ENCODE peak calls at places on chromosome 6, in seven cellular contexts. P is IMR-90, L is trophoblast cell, H is H9, R is neuronal stem cell, M is H1, W is mesendoderm. G is an unnamed sample.

GRCh38 chr6:53250761-53251672 is 97.7 kb downstream of the ELOVL5 start:
- DNase-seq in R (no peak), P (peak), M (no peak), L (peak), W (no peak), H (no peak), G (peak)

GRCh38 chr6:159852877-159853276 is 37.9 kb upstream of the MAS1 start:
- DNase-seq in M (no peak), P (no peak), L (peak), W (no peak), R (no peak), H (no peak), G (no peak)

GRCh38 chr6:11183761-11184362 is 48.6 kb downstream of the NEDD9 start:
- DNase-seq in P (no peak), R (no peak), L (no peak), M (no peak), W (no peak), H (no peak), G (no peak)

GRCh38 chr6:156423829-156424228 is 353.3 kb upstream of the ARID1B start:
- DNase-seq in L (no peak), H (no peak), R (no peak), M (no peak), W (peak), P (no peak), G (no peak)

GRCh38 chr6:54002118-54002517 is 109.1 kb upstream of the MLIP start:
- DNase-seq in R (no peak), W (no peak), H (no peak), M (no peak), P (peak), L (no peak), G (no peak)

GRCh38 chr6:16239090-16239797 is 857 bp downstream of the GMPR start:
- DNase-seq in M (no peak), L (peak), P (peak), H (no peak), R (no peak), W (peak), G (peak)

GRCh38 chr6:2598867-2599266 is 151.9 kb downstream of the MYLK4 start:
- DNase-seq in W (no peak), R (no peak), H (no peak), M (no peak), P (no peak), L (no peak), G (no peak)

GRCh38 chr6:35491558-35492541 is 5.0 kb downstream of the TEAD3 start:
- DNase-seq in H (peak), P (no peak), W (no peak), L (peak), R (no peak), M (no peak), G (no peak)

GRCh38 chr6:140434761-140435160 is 1060.3 kb upstream of the CITED2 start:
- DNase-seq in M (no peak), L (no peak), W (no peak), R (no peak), H (no peak), P (peak), G (no peak)

GRCh38 chr6:10451828-10452509 is 37.1 kb upstream of the TFAP2A start:
- DNase-seq in H (no peak), L (peak), P (peak), W (peak), M (no peak), R (no peak), G (peak)

GRCh38 chr6:41713650-41714291 is 21.6 kb downstream of the TFEB start:
- DNase-seq in R (no peak), M (no peak), P (no peak), H (no peak), W (no peak), L (no peak), G (no peak)

GRCh38 chr6:37807656-37808055 is 11.9 kb upstream of the ZFAND3 start:
- DNase-seq in R (no peak), L (peak), P (no peak), M (no peak), H (peak), W (no peak), G (no peak)

GRCh38 chr6:63644668-63645326 is 9.2 kb downstream of the PHF3 start:
- DNase-seq in R (no peak), M (no peak), H (no peak), L (no peak), W (peak), P (no peak), G (no peak)

GRCh38 chr6:44735631-44735963 is 348.1 kb downstream of the CDC5L start:
- DNase-seq in H (no peak), M (no peak), W (no peak), L (peak), P (peak), R (no peak), G (peak)

GRCh38 chr6:170107606-170108222 is 183.2 kb downstream of the DLL1 start:
- DNase-seq in W (no peak), R (no peak), M (no peak), P (no peak), L (no peak), H (no peak), G (no peak)

GRCh38 chr6:42030585-42031506 is 19.5 kb upstream of the TAF8 start:
- DNase-seq in L (no peak), W (peak), R (no peak), H (no peak), P (no peak), M (no peak), G (peak)

GRCh38 chr6:10373642-10374359 is 41.1 kb downstream of the TFAP2A start:
- DNase-seq in W (no peak), H (no peak), M (no peak), R (no peak), L (peak), P (peak), G (no peak)

GRCh38 chr6:9521152-9521530 is 893.7 kb downstream of the TFAP2A start:
- DNase-seq in R (no peak), L (no peak), M (no peak), H (no peak), W (no peak), P (no peak), G (no peak)

GRCh38 chr6:110415297-110415916 is at the start of gene DDO:
- DNase-seq in R (no peak), W (no peak), M (no peak), H (no peak), L (peak), P (peak), G (peak)

GRCh38 chr6:144582939-144583613 is 297.9 kb downstream of the UTRN start:
- DNase-seq in W (peak), L (no peak), H (peak), R (no peak), P (peak), M (no peak), G (no peak)

GRCh38 chr6:133501675-133502275 is 260.6 kb downstream of the EYA4 start:
- DNase-seq in P (no peak), L (no peak), M (no peak), H (no peak), R (no peak), W (no peak), G (no peak)

GRCh38 chr6:152206072-152206818 is 398.8 kb downstream of the ESR1 start:
- DNase-seq in P (peak), H (peak), L (peak), R (no peak), W (peak), M (peak), G (peak)

GRCh38 chr6:12313992-12314589 is 23.9 kb downstream of the EDN1 start:
- DNase-seq in H (no peak), M (no peak), W (no peak), L (peak), P (peak), R (no peak), G (no peak)

GRCh38 chr6:20630617-20631448 is 96.6 kb downstream of the CDKAL1 start:
- DNase-seq in P (no peak), W (peak), M (no peak), R (no peak), L (no peak), H (no peak), G (no peak)

GRCh38 chr6:128882560-128882959 is 378 bp upstream of the LAMA2 start:
- DNase-seq in H (peak), R (no peak), L (no peak), M (no peak), P (peak), W (peak), G (no peak)

GRCh38 chr6:85594197-85594930 is 706 bp upstream of the SNX14 start:
- DNase-seq in M (no peak), L (peak), W (peak), H (no peak), P (peak), R (no peak), G (no peak)

GRCh38 chr6:168370310-168370991 is 50.9 kb upstream of the DACT2 start:
- DNase-seq in W (peak), L (peak), R (peak), H (peak), P (no peak), M (peak), G (peak)

GRCh38 chr6:35391240-35391968 is 49.0 kb downstream of the PPARD start:
- DNase-seq in M (no peak), L (peak), W (no peak), H (no peak), P (peak), R (no peak), G (peak)

GRCh38 chr6:17930321-17930993 is 57.0 kb downstream of the KIF13A start:
- DNase-seq in R (no peak), L (peak), H (no peak), P (peak), W (no peak), M (no peak), G (peak)

GRCh38 chr6:152127429-152128165 is 320.1 kb downstream of the ESR1 start:
- DNase-seq in M (no peak), W (peak), H (no peak), L (peak), P (no peak), R (no peak), G (peak)

GRCh38 chr6:47477497-47478232 is at the start of gene CD2AP:
- DNase-seq in L (peak), R (peak), P (peak), H (peak), M (peak), W (peak), G (peak)

GRCh38 chr6:148146717-148147116 is 195.9 kb upstream of the SASH1 start:
- DNase-seq in M (peak), R (no peak), W (peak), P (peak), L (no peak), H (no peak), G (no peak)

GRCh38 chr6:140382351-140382750 is 1007.9 kb upstream of the CITED2 start:
- DNase-seq in L (no peak), H (no peak), M (no peak), P (no peak), W (peak), R (no peak), G (no peak)

GRCh38 chr6:24980507-24981384 is 45.0 kb upstream of the RIPOR2 start:
- DNase-seq in M (no peak), P (no peak), W (peak), R (peak), H (peak), L (no peak), G (no peak)

GRCh38 chr6:132089173-132089572 is 138.0 kb upstream of the CCN2 start:
- DNase-seq in H (no peak), R (no peak), M (no peak), W (no peak), P (no peak), L (no peak), G (no peak)

GRCh38 chr6:48113130-48113529 is 2.1 kb upstream of the PTCHD4 start:
- DNase-seq in R (no peak), H (no peak), W (peak), P (no peak), L (no peak), M (no peak), G (no peak)

DNA sequence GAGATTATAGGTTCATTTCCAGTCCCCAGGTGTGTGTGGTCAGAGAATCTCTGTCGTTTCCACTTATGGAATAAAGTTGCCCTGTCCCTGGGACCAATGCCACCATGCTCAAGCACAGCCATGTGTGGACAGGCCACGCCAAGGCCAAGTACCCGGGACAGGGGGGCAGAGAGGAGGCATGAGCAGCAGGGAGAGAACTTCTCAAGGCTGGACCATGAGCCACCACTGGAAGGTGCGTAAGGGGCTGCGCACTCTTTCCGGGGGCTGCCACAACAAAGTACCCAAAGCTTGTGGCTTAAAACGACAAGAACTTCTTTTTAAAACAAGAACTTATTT is 209.2 kb upstream of the KCNQ5 start:
- DNase-seq in L (no peak), H (no peak), P (no peak), R (no peak), W (no peak), M (no peak), G (no peak)
- H2BK5ac ChIP-seq in L (no peak), H (no peak), P (peak), R (no peak), W (no peak), M (no peak), G (no peak)

DNA sequence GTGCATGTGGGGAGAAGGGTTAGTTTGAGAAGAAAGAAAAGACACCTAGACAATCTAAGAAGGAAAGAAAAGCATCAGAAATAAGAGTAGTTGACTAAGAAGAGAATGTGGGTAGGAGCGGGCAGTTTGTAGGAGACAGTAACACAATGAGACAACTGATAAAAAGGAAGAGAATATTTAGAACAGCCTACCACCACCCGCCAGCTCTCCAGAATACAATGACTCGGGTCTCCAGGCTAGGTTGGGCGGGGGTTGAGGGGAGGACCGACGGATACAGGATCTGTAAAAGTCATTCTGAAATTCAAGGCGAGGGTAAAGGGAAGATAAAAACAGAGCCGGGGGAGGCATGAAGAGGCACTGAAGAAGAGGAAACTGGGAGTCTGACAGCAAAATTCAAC is 704 bp downstream of the ABHD16A start:
- DNase-seq in L (peak), H (no peak), W (peak), R (no peak), M (no peak), P (no peak), G (no peak)
- H2BK5ac ChIP-seq in L (peak), H (no peak), W (peak), R (no peak), M (peak), P (peak), G (no peak)

GRCh38 chr6:165659945-165660862 is 2.8 kb downstream of the PDE10A start:
- DNase-seq in P (peak), L (peak), M (no peak), H (no peak), W (peak), R (no peak), G (peak)

GRCh38 chr6:165662671-165663282 is at the start of gene PDE10A:
- DNase-seq in P (peak), R (peak), M (no peak), L (peak), H (peak), W (peak), G (peak)

GRCh38 chr6:165662041-165662491 is 975 bp downstream of the PDE10A start:
- DNase-seq in W (peak), H (peak), R (peak), M (no peak), P (peak), L (peak), G (peak)

GRCh38 chr6:165661416-165662001 is 1.5 kb downstream of the PDE10A start:
- DNase-seq in M (no peak), R (no peak), P (peak), L (peak), H (no peak), W (no peak), G (peak)

DNA sequence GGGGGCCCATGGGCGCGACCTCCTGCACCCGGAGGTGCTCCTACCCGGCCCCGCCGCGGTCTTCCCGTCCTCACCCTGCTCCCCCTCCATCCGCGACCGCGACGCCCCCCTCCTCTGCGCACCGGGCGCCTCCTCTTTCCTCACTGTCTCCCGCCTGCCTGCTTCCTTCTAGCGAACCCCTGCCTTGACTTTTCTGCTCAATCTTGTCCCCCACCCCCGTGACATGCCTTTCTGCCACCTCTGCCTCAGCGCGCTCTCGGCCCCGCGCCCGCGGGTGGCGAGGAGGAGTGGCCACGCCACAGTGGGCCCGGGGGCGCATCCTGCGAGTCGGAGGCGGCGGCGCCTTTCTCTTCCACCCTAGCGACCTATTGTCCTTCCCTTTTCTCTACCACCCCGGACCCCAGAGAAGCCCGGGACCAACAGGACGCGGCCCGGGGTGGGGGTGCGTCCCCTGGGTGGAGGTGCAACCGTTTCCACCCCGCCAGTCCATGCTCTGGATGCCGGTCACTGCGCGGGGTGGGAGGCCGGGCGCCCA is 2.1 kb downstream of the PDE10A start:
- DNase-seq in M (no peak), P (no peak), L (peak), W (no peak), R (no peak), H (no peak), G (no peak)
- H2BK5ac ChIP-seq in M (no peak), P (no peak), L (no peak), W (no peak), R (peak), H (no peak), G (no peak)

GRCh38 chr6:94372229-94372628 is 952.9 kb upstream of the EPHA7 start:
- DNase-seq in M (no peak), W (no peak), H (no peak), R (no peak), P (no peak), L (no peak), G (no peak)

GRCh38 chr6:94362061-94362864 is 942.9 kb upstream of the EPHA7 start:
- DNase-seq in M (no peak), L (no peak), H (no peak), R (no peak), W (no peak), P (no peak), G (no peak)

GRCh38 chr6:94361304-94362060 is 942.1 kb upstream of the EPHA7 start:
- DNase-seq in L (no peak), R (no peak), M (no peak), H (no peak), P (no peak), W (no peak), G (no peak)

GRCh38 chr6:94367316-94367715 is 948.0 kb upstream of the EPHA7 start:
- DNase-seq in H (no peak), W (no peak), M (no peak), R (no peak), L (no peak), P (no peak), G (no peak)
- H2BK5ac ChIP-seq in H (no peak), W (no peak), M (no peak), R (no peak), L (no peak), P (no peak), G (no peak)

GRCh38 chr6:157529654-157530039 is 148.7 kb downstream of the ZDHHC14 start:
- DNase-seq in H (no peak), P (no peak), W (no peak), L (no peak), R (no peak), M (no peak), G (no peak)

GRCh38 chr6:157525918-157526425 is 145.0 kb downstream of the ZDHHC14 start:
- DNase-seq in L (no peak), R (no peak), W (no peak), M (no peak), P (no peak), H (no peak), G (no peak)

GRCh38 chr6:157525292-157525889 is 144.4 kb downstream of the ZDHHC14 start:
- DNase-seq in P (no peak), W (no peak), H (no peak), L (no peak), M (no peak), R (no peak), G (no peak)

GRCh38 chr6:157528931-157529653 is 148.1 kb downstream of the ZDHHC14 start:
- DNase-seq in L (peak), R (no peak), H (no peak), P (no peak), M (no peak), W (no peak), G (peak)

DNA sequence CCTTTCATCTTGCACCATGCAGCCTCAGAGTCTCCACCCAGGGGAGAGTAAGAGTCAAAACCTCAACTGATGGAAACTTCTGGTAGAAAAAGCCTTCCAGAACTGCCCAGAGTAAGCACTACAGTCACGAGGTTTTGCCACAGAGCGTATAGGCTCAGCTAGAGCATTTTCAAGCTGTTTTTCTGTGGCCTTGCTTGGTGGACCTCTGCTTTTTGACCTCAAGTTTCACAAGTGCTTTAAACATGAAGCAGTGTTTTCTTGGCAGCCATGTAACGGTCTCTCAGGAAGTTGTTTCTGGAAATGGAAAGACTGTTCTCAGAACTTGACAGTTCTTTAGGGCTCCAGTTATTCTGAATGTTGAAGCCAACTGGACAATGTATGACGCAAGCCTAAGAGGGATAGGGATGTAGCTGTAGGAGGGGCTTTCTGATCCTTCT is 146.5 kb downstream of the ZDHHC14 start:
- DNase-seq in P (peak), M (no peak), R (no peak), W (no peak), L (no peak), H (no peak), G (peak)
- H2BK5ac ChIP-seq in P (no peak), M (no peak), R (no peak), W (no peak), L (no peak), H (no peak), G (no peak)

DNA sequence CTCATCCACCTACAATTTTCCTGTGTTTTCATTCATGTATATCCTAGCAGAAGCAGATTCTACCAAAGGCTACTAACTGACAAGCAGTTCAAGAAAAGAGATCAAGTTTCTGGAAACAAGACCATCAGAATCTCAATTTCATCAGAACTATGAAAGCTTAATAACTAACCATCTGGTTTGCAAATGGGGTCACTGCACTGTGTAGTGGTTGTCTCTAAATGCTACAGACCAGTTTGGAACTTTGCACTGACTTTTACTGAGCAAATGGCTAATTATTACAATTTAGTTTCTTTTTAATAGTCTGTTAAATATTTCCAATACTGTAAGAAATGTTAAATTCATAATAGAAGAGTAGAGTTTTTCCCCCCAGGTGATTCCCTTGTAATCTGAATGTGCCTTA is 64.5 kb downstream of the REPS1 start:
- DNase-seq in H (no peak), W (no peak), R (no peak), P (no peak), M (no peak), L (no peak), G (no peak)
- H2BK5ac ChIP-seq in H (no peak), W (no peak), R (no peak), P (no peak), M (no peak), L (no peak), G (no peak)

GRCh38 chr6:27254566-27254965 is 7.1 kb downstream of the PRSS16 start:
- DNase-seq in W (no peak), P (no peak), L (no peak), R (no peak), M (no peak), H (no peak), G (no peak)
- H2BK5ac ChIP-seq in W (no peak), P (no peak), L (no peak), R (peak), M (no peak), H (no peak), G (no peak)